ENCODE peak calls at places on chromosomes 12 and 14, in eight cellular contexts. D, F, G, R, M, T, J and V are unnamed samples. For H3K4me1, the result is how much of the 10 kb centered on the place peaks cover.

GRCh38 chr12:57522887-57523705 is 472 bp downstream of the MBD6 start:
- DNase-seq in D (peak), F (peak), G (no peak), R (peak), M (no peak), T (peak), J (peak), V (peak)

GRCh38 chr12:53427905-53428594 is 4.4 kb downstream of the AMHR2 start:
- DNase-seq in D (peak), F (no peak), G (peak), R (no peak), M (peak), T (peak), J (no peak), V (no peak)

GRCh38 chr12:46473634-46474201 is 101.1 kb upstream of the SLC38A2 start:
- DNase-seq in D (peak), F (peak), G (peak), R (peak), M (no peak), T (peak), J (peak), V (no peak)

GRCh38 chr14:73173092-73173735 is 36.9 kb downstream of the PSEN1 start:
- DNase-seq in D (peak), F (no peak), G (peak), R (no peak), M (no peak), T (peak), J (no peak), V (no peak)

GRCh38 chr12:45546545-45546944 is 183.0 kb upstream of the ARID2 start:
- DNase-seq in D (no peak), F (no peak), G (no peak), R (no peak), M (no peak), T (no peak), J (no peak), V (no peak)

GRCh38 chr14:83473416-83473815 is 1939.8 kb upstream of the SEL1L start:
- DNase-seq in D (no peak), F (no peak), G (no peak), R (no peak), M (no peak), T (peak), J (no peak), V (no peak)

GRCh38 chr14:68576031-68576430 is 216.8 kb downstream of the ZFP36L1 start:
- DNase-seq in D (peak), F (no peak), G (peak), R (no peak), M (no peak), T (no peak), J (no peak), V (no peak)

GRCh38 chr14:104253901-104254353 is 115.5 kb downstream of the KIF26A start:
- DNase-seq in D (no peak), F (no peak), G (no peak), R (no peak), M (no peak), T (no peak), J (no peak), V (no peak)

GRCh38 chr14:99460793-99461192 is 19.9 kb downstream of the SETD3 start:
- DNase-seq in D (no peak), F (no peak), G (peak), R (no peak), M (peak), T (peak), J (no peak), V (peak)

GRCh38 chr12:85765443-85765842 is 70.8 kb downstream of the RASSF9 start:
- DNase-seq in D (no peak), F (no peak), G (no peak), R (no peak), M (no peak), T (no peak), J (no peak), V (no peak)

GRCh38 chr14:22106700-22107697 is 433.4 kb upstream of the OR4E1 start:
- DNase-seq in D (no peak), F (no peak), G (peak), R (no peak), M (peak), T (no peak), J (no peak), V (no peak)

GRCh38 chr12:6092784-6093722 is 31.4 kb downstream of the VWF start:
- DNase-seq in D (peak), F (peak), G (peak), R (peak), M (no peak), T (peak), J (peak), V (peak)

GRCh38 chr14:61573748-61574513 is 121.4 kb upstream of the HIF1A start:
- DNase-seq in D (peak), F (no peak), G (peak), R (no peak), M (no peak), T (peak), J (no peak), V (peak)

GRCh38 chr12:54173066-54173726 is 15.6 kb downstream of the SMUG1 start:
- DNase-seq in D (peak), F (no peak), G (no peak), R (peak), M (no peak), T (peak), J (peak), V (peak)

GRCh38 chr14:103015426-103015825 is 41.9 kb downstream of the CDC42BPB start:
- DNase-seq in D (no peak), F (no peak), G (no peak), R (no peak), M (no peak), T (no peak), J (no peak), V (no peak)

GRCh38 chr12:64229796-64230195 is 7.7 kb upstream of the KICS2 start:
- DNase-seq in D (no peak), F (no peak), G (no peak), R (no peak), M (no peak), T (no peak), J (no peak), V (no peak)

GRCh38 chr12:99043319-99043914 is 398.3 kb downstream of the APAF1 start:
- DNase-seq in D (peak), F (peak), G (peak), R (peak), M (peak), T (peak), J (peak), V (peak)

GRCh38 chr12:105955976-105956375 is 182.8 kb downstream of the NUAK1 start:
- DNase-seq in D (no peak), F (no peak), G (no peak), R (no peak), M (no peak), T (no peak), J (no peak), V (no peak)

GRCh38 chr14:105436891-105437722 is 17.5 kb downstream of the MTA1 start:
- DNase-seq in D (no peak), F (no peak), G (peak), R (no peak), M (peak), T (no peak), J (peak), V (no peak)

GRCh38 chr12:14410177-14410576 is 44.7 kb downstream of the ATF7IP start:
- DNase-seq in D (no peak), F (no peak), G (no peak), R (no peak), M (no peak), T (peak), J (no peak), V (no peak)

GRCh38 chr12:63457857-63458256 is 210.4 kb downstream of the DPY19L2 start:
- DNase-seq in D (no peak), F (no peak), G (no peak), R (no peak), M (no peak), T (no peak), J (no peak), V (no peak)

GRCh38 chr12:65170245-65170881 is 980 bp downstream of the LEMD3 start:
- DNase-seq in D (peak), F (peak), G (peak), R (peak), M (no peak), T (peak), J (peak), V (peak)

GRCh38 chr12:3092770-3093169 is 15.6 kb downstream of the TSPAN9 start:
- DNase-seq in D (no peak), F (no peak), G (no peak), R (peak), M (no peak), T (no peak), J (no peak), V (no peak)

GRCh38 chr12:124736115-124737039 is 127.3 kb downstream of the SCARB1 start:
- DNase-seq in D (no peak), F (no peak), G (no peak), R (no peak), M (no peak), T (no peak), J (no peak), V (no peak)

GRCh38 chr14:80607430-80608200 is 333.9 kb downstream of the CEP128 start:
- DNase-seq in D (peak), F (no peak), G (no peak), R (no peak), M (no peak), T (peak), J (no peak), V (no peak)

GRCh38 chr12:122834921-122835692 is at the start of gene HIP1R:
- DNase-seq in D (no peak), F (peak), G (no peak), R (no peak), M (no peak), T (no peak), J (peak), V (peak)

GRCh38 chr12:101563197-101563596 is 31.6 kb upstream of the MYBPC1 start:
- DNase-seq in D (no peak), F (no peak), G (peak), R (no peak), M (no peak), T (no peak), J (no peak), V (no peak)
- H3K27ac ChIP-seq in D (no peak), F (no peak), G (no peak), R (no peak), M (no peak), T (no peak), J (no peak), V (no peak)

GRCh38 chr14:64279719-64280668 is 14.2 kb downstream of the ESR2 start:
- DNase-seq in D (no peak), F (no peak), G (peak), R (no peak), M (no peak), T (peak), J (no peak), V (no peak)

GRCh38 chr14:64278458-64278857 is 15.7 kb downstream of the ESR2 start:
- DNase-seq in D (no peak), F (no peak), G (no peak), R (no peak), M (no peak), T (no peak), J (no peak), V (no peak)
- H3K4me1 ChIP-seq in D (under half), F (under half), G (under half), R (under half), M (under half), T (under half), J (under half), V (under half)

DNA sequence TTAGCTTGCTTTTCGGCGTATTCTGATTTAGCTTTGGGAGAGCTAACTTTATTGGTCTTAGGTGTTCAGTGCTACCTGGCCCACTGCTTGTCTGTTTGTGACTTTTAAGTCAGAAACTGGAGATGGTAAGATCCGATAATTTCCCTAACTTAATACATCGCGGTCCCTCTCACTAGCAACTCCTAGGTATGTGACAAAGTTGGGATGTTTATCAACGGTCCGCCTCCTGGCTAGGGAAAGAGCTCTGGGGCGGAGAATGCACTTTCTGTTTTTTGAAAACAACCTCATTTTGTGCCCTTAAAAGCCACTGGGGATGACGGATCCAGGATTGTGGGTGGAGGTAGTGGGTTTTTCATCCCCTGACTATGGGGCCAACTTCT is 1.2 kb downstream of the CDKN1B start:
- DNase-seq in D (peak), F (no peak), G (peak), R (no peak), M (no peak), T (peak), J (no peak), V (no peak)
- H3K27ac ChIP-seq in D (peak), F (peak), G (peak), R (peak), M (peak), T (peak), J (peak), V (no peak)

GRCh38 chr12:55392032-55392795 is 8.1 kb upstream of the OR6C65 start:
- DNase-seq in D (no peak), F (peak), G (no peak), R (no peak), M (no peak), T (no peak), J (no peak), V (peak)
- H3K4me1 ChIP-seq in D (under half), F (under half), G (under half), R (under half), M (under half), T (under half), J (under half), V (under half)

DNA sequence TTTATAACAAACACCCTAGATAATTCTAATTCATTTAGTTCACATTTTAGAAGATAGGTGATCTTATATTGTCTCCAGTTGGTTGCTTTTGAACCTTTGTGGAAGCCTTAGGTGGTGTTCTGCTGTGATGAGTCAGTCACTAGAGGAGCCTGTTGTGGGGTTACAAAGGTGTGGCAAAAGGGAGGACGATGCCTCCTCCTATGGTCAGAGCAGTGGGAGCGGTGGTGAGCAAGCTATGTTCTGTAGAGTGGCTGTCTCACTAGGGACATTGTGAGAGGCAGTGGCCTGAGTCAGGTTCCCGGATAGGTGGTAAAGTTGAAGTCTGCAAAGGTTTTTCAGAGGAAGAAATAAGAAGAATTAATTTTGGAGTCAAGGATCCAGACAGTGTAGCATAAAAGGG is 71.6 kb upstream of the USP44 start:
- DNase-seq in D (no peak), F (no peak), G (no peak), R (no peak), M (no peak), T (no peak), J (no peak), V (peak)
- H3K27ac ChIP-seq in D (no peak), F (no peak), G (no peak), R (no peak), M (no peak), T (no peak), J (no peak), V (no peak)

DNA sequence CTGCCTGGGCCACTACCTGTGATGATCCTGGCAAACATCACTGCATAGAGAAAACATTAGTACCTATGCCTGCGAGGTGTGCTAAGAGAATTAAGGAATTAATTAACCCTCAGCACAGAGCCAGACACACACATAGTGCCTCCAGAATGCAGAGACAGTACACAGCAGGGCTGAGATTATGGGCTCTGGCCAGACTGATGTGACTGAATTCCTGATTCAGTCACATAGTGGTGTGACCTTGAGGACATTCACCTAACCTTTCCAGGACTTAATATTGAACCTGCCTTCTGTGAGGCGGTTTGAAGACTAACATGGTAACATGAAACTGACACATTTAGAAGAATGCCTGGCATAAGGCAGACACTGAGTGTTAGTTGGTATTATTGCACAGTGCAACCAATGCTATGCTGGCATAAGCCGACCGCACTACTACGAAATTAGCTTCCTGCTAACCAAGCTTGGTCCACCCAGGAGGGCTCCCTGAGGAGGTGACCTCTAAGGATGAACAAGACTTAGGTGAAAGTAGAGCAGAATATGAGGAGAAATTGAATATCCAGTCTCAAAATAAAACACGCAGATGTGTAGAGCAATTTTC is 32.0 kb upstream of the SELPLG start:
- DNase-seq in D (no peak), F (no peak), G (no peak), R (no peak), M (no peak), T (no peak), J (no peak), V (no peak)
- H3K4me1 ChIP-seq in D (under half), F (half or more), G (under half), R (under half), M (under half), T (under half), J (half or more), V (under half)

DNA sequence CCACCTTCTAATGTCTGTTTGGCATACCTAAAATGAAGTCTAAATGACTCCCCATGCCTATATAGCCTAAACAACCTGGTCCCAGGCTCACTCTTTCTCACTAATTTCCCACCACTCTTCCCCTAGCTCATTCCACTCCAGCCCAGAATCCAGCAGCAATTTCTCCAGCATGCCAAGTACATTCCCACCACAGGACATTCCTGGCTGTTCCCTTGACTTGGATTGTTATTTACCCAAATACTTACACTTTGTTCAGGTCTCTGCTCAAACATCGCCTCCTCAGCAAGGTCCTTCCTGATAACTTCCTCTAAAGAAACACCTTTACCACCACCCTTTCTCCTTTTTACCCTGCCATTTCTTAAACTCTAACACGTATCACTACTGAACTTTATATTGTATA is 743.4 kb downstream of the RPS29 start:
- DNase-seq in D (no peak), F (no peak), G (no peak), R (no peak), M (no peak), T (no peak), J (no peak), V (peak)
- H3K27ac ChIP-seq in D (no peak), F (no peak), G (no peak), R (no peak), M (no peak), T (no peak), J (no peak), V (no peak)